ENCODE peak calls at places on chromosomes 12 and 14, in five cellular contexts. One of them, this sample, is unnamed. For H3K4me1, the result is how much of the 10 kb centered on the place peaks cover.

GRCh38 chr12:109818900-109819500 is 14.2 kb downstream of the TRPV4 start:
- DNase-seq in thyroid gland: no peak
- DNase-seq in astrocyte: peak
- DNase-seq in suprapubic skin: no peak
- DNase-seq in HCT116: no peak
- DNase-seq in this sample: peak

GRCh38 chr14:96960598-96961116 is 163.5 kb downstream of the VRK1 start:
- DNase-seq in thyroid gland: no peak
- DNase-seq in astrocyte: no peak
- DNase-seq in suprapubic skin: no peak
- DNase-seq in HCT116: no peak
- DNase-seq in this sample: no peak

GRCh38 chr12:62983594-62983993 is 48.6 kb upstream of the PPM1H start:
- DNase-seq in thyroid gland: no peak
- DNase-seq in astrocyte: no peak
- DNase-seq in suprapubic skin: no peak
- DNase-seq in HCT116: peak
- DNase-seq in this sample: no peak

GRCh38 chr14:92531151-92531873 is 17.7 kb downstream of the RIN3 start:
- DNase-seq in thyroid gland: no peak
- DNase-seq in astrocyte: no peak
- DNase-seq in suprapubic skin: no peak
- DNase-seq in HCT116: no peak
- DNase-seq in this sample: no peak

GRCh38 chr12:66803972-66804371 is 125.1 kb upstream of the GRIP1 start:
- DNase-seq in thyroid gland: peak
- DNase-seq in astrocyte: peak
- DNase-seq in suprapubic skin: no peak
- DNase-seq in HCT116: no peak
- DNase-seq in this sample: no peak

GRCh38 chr14:23103581-23103980 is 1.2 kb downstream of the CIROP start:
- DNase-seq in thyroid gland: no peak
- DNase-seq in astrocyte: no peak
- DNase-seq in suprapubic skin: no peak
- DNase-seq in HCT116: no peak
- DNase-seq in this sample: no peak

GRCh38 chr14:80584638-80585505 is 356.7 kb downstream of the CEP128 start:
- DNase-seq in thyroid gland: no peak
- DNase-seq in astrocyte: peak
- DNase-seq in suprapubic skin: no peak
- DNase-seq in HCT116: peak
- DNase-seq in this sample: no peak

GRCh38 chr12:108297895-108298760 is 41.0 kb downstream of the CMKLR1 start:
- DNase-seq in thyroid gland: no peak
- DNase-seq in astrocyte: no peak
- DNase-seq in suprapubic skin: no peak
- DNase-seq in HCT116: no peak
- DNase-seq in this sample: no peak

GRCh38 chr12:1350055-1350933 is 244.1 kb downstream of the FBXL14 start:
- DNase-seq in thyroid gland: no peak
- DNase-seq in astrocyte: peak
- DNase-seq in suprapubic skin: no peak
- DNase-seq in HCT116: no peak
- DNase-seq in this sample: peak

GRCh38 chr14:75675265-75675960 is 14.4 kb downstream of the TTLL5 start:
- DNase-seq in thyroid gland: no peak
- DNase-seq in astrocyte: no peak
- DNase-seq in suprapubic skin: no peak
- DNase-seq in HCT116: no peak
- DNase-seq in this sample: no peak

GRCh38 chr12:131592972-131593371 is 117.9 kb upstream of the SFSWAP start:
- DNase-seq in thyroid gland: peak
- DNase-seq in astrocyte: no peak
- DNase-seq in suprapubic skin: no peak
- DNase-seq in HCT116: no peak
- DNase-seq in this sample: no peak

GRCh38 chr12:26401874-26402273 is 206.5 kb downstream of the SSPN start:
- DNase-seq in thyroid gland: no peak
- DNase-seq in astrocyte: no peak
- DNase-seq in suprapubic skin: no peak
- DNase-seq in HCT116: no peak
- DNase-seq in this sample: no peak

GRCh38 chr12:6375269-6376078 is at the start of gene SCNN1A:
- DNase-seq in thyroid gland: peak
- DNase-seq in astrocyte: no peak
- DNase-seq in suprapubic skin: peak
- DNase-seq in HCT116: no peak
- DNase-seq in this sample: peak

GRCh38 chr12:109385339-109386078 is 37.8 kb downstream of the MYO1H start:
- DNase-seq in thyroid gland: no peak
- DNase-seq in astrocyte: peak
- DNase-seq in suprapubic skin: peak
- DNase-seq in HCT116: peak
- DNase-seq in this sample: no peak

DNA sequence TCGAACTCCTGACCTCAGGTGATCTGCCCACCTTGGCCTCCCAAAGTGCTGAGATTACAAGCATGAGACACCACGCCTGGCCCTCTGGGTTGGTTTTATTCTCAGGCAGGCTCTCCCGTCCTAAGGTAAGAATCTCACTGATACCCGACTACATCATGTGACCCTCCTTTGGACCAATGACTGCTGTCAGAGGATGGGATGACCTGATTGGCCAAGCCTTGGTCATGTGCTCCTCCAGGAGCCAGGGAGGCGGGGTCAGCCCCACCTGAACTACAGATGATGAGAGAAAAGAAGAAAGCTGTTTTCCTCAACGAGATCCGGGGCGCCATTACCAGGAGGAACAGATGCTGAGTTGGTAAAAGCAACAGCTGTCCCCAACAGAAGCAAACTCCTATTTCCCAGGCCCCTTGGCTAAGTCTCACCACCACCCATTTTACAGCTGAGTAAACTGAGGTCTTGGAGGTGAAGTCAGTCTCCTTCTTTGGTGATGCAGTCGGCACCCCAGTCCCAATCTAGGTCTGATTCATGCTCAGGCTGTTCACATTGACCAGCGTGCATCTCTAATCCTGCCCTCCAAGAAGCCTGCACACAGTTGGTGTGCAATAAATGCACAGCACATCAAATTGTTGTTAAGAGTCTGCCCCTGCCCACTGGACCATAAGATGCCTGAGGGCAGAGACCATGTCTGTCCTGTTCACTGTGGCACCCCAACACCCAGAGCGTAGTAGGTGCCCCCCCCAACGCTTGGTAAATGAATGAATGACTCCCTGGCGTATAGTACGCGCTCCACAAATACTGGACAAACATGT is 118.8 kb downstream of the SCARB1 start:
- DNase-seq in thyroid gland: no peak
- DNase-seq in astrocyte: no peak
- DNase-seq in suprapubic skin: no peak
- DNase-seq in HCT116: peak
- DNase-seq in this sample: no peak
- H3K4me1 ChIP-seq in thyroid gland: under half
- H3K4me1 ChIP-seq in astrocyte: under half
- H3K4me1 ChIP-seq in suprapubic skin: under half
- H3K4me1 ChIP-seq in HCT116: under half
- H3K4me1 ChIP-seq in this sample: under half

GRCh38 chr12:54414191-54414525 is 4.9 kb downstream of the ITGA5 start:
- DNase-seq in thyroid gland: no peak
- DNase-seq in astrocyte: no peak
- DNase-seq in suprapubic skin: no peak
- DNase-seq in HCT116: no peak
- DNase-seq in this sample: no peak
- H3K27ac ChIP-seq in thyroid gland: peak
- H3K27ac ChIP-seq in astrocyte: peak
- H3K27ac ChIP-seq in suprapubic skin: peak
- H3K27ac ChIP-seq in HCT116: no peak
- H3K27ac ChIP-seq in this sample: peak

DNA sequence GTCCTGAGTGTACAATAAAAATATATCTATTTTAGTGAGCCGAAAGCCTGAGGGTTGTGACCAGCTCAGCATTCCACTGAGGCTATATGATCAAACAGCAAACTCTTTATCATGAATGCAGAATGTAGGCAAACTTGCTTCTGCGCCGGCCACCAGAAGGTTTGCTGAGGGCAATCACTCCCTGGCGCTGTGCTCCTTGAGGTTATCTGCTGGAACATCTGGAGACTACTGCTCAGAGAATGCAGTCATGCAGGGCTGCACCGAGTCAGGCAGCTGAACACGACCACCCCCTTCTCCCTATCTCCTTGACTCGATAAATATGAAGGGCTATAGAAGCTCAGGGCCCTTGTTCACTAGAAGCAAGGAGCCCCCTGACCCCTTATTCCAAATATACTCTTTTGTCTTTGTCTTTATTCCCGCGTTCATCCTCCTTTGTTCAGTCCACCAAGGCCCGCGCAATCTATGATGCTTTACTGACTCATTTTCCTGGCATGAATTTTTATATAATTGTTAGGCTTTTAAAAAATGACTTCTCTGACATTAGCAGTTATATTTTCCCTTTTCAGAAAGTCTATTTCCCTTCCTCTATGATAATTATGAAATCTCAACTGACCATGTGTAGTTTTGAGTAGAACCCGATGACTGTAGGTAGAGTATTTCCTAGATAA is 1089.3 kb downstream of the SLC16A7 start:
- DNase-seq in thyroid gland: no peak
- DNase-seq in astrocyte: no peak
- DNase-seq in suprapubic skin: no peak
- DNase-seq in HCT116: no peak
- DNase-seq in this sample: no peak
- TF ChIP-seq CTCF in thyroid gland: no peak
- TF ChIP-seq CTCF in astrocyte: no peak
- TF ChIP-seq CTCF in suprapubic skin: no peak
- TF ChIP-seq CTCF in HCT116: no peak
- TF ChIP-seq CTCF in this sample: no peak

DNA sequence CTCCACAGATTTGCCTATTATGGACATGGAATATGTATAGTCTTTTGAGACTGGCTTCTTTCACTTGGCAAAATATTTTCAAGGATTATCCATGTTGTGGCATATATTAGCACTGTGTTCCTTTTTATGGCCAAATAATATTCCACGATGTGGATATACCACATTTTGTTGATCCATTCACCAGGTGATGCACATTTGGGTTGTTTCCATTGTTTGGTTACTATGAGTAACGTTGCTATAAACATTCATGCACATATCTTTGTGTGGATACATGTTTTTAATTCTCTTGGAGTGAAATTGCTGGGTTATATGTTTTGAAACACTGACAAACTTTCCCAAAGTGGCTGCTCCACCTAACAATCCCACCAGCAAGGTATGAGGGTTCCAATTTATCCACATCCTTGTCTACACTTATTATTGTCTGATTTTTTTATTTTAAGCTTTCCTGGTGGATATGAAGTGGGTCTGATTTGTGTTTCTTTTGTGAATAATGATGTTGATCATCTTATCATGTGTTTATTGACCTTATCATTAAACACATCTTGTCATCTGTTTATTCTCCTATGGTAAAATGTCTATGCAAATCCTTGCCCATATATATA is 116.2 kb upstream of the FRMD6 start:
- DNase-seq in thyroid gland: no peak
- DNase-seq in astrocyte: no peak
- DNase-seq in suprapubic skin: no peak
- DNase-seq in HCT116: no peak
- DNase-seq in this sample: no peak
- H3K4me1 ChIP-seq in thyroid gland: under half
- H3K4me1 ChIP-seq in astrocyte: under half
- H3K4me1 ChIP-seq in suprapubic skin: under half
- H3K4me1 ChIP-seq in HCT116: under half
- H3K4me1 ChIP-seq in this sample: under half

GRCh38 chr14:25111061-25111601 is 61.2 kb upstream of the STXBP6 start:
- DNase-seq in thyroid gland: peak
- DNase-seq in astrocyte: peak
- DNase-seq in suprapubic skin: no peak
- DNase-seq in HCT116: no peak
- DNase-seq in this sample: no peak
- H3K27ac ChIP-seq in thyroid gland: peak
- H3K27ac ChIP-seq in astrocyte: peak
- H3K27ac ChIP-seq in suprapubic skin: peak
- H3K27ac ChIP-seq in HCT116: no peak
- H3K27ac ChIP-seq in this sample: no peak

GRCh38 chr14:65320661-65321308 is 91.7 kb upstream of the FUT8 start:
- DNase-seq in thyroid gland: no peak
- DNase-seq in astrocyte: no peak
- DNase-seq in suprapubic skin: no peak
- DNase-seq in HCT116: no peak
- DNase-seq in this sample: no peak
- TF ChIP-seq CTCF in thyroid gland: no peak
- TF ChIP-seq CTCF in astrocyte: no peak
- TF ChIP-seq CTCF in suprapubic skin: no peak
- TF ChIP-seq CTCF in HCT116: no peak
- TF ChIP-seq CTCF in this sample: no peak

DNA sequence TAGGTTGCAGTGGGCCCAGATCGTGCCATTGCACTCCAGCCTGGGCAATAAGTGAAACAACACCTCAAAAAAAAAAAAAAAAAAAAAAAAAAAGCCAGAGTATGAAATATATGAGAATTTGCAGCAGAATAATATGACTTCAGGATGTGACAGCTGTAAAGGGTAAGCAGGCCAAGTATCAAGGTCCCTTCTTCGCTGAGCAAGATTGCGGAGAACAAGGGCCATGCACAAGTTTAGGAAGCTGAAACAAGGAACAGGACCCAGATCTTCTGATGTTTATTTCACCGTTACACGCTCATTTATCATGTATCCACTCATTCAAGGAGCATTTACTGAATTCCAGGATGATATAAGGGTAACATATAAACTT is 659 bp upstream of the FOXJ2 start:
- DNase-seq in thyroid gland: no peak
- DNase-seq in astrocyte: no peak
- DNase-seq in suprapubic skin: no peak
- DNase-seq in HCT116: no peak
- DNase-seq in this sample: no peak
- H3K4me1 ChIP-seq in thyroid gland: under half
- H3K4me1 ChIP-seq in astrocyte: under half
- H3K4me1 ChIP-seq in suprapubic skin: half or more
- H3K4me1 ChIP-seq in HCT116: under half
- H3K4me1 ChIP-seq in this sample: under half

GRCh38 chr12:78914859-78915331 is 50.3 kb downstream of the SYT1 start:
- DNase-seq in thyroid gland: no peak
- DNase-seq in astrocyte: no peak
- DNase-seq in suprapubic skin: no peak
- DNase-seq in HCT116: peak
- DNase-seq in this sample: no peak
- H3K27ac ChIP-seq in thyroid gland: no peak
- H3K27ac ChIP-seq in astrocyte: no peak
- H3K27ac ChIP-seq in suprapubic skin: no peak
- H3K27ac ChIP-seq in HCT116: peak
- H3K27ac ChIP-seq in this sample: no peak

DNA sequence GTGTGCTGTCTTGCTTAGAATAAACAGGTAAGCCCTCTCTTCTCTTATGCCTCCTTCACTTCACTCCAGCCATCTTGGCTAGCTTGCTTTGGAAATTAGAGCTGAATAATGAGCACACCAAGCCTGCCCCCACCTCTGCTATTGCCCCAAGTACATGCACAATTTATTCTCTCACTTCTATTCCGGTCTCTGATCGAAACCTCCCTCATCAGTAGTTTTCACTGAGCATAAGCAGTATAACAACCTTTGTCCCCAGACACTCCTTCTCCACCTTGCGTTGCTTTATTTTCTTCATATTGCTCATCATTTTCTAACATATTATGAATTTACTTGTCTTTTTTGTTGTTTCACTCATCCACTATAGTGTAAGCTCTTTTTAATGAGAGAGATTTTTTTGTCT is 253.4 kb downstream of the GXYLT1 start:
- DNase-seq in thyroid gland: no peak
- DNase-seq in astrocyte: no peak
- DNase-seq in suprapubic skin: no peak
- DNase-seq in HCT116: no peak
- DNase-seq in this sample: no peak
- TF ChIP-seq CTCF in thyroid gland: no peak
- TF ChIP-seq CTCF in astrocyte: no peak
- TF ChIP-seq CTCF in suprapubic skin: no peak
- TF ChIP-seq CTCF in HCT116: no peak
- TF ChIP-seq CTCF in this sample: no peak

This sample was measured in prostate gland.